ENCODE peak calls at places on chromosome 16, in four cellular contexts. One of them, this sample, is unnamed.
A peak's percentile ranks its signal among the peaks of the same experiment; 100 is the strongest.

GRCh38 chr16:14635394-14636145 is 2.8 kb downstream of the BFAR start:
- DNase-seq in upper lobe of right lung: no peak
- DNase-seq in CD8-positive, alpha-beta T cell: no peak
- DNase-seq in right cardiac atrium: no peak
- DNase-seq in this sample: no peak

GRCh38 chr16:64534180-64534780 is 587.6 kb downstream of the CDH11 start:
- DNase-seq in upper lobe of right lung: no peak
- DNase-seq in CD8-positive, alpha-beta T cell: no peak
- DNase-seq in right cardiac atrium: no peak
- DNase-seq in this sample: no peak

GRCh38 chr16:59210955-59211541 is 476.9 kb upstream of the GOT2 start:
- DNase-seq in upper lobe of right lung: no peak
- DNase-seq in CD8-positive, alpha-beta T cell: no peak
- DNase-seq in right cardiac atrium: peak; percentile 29
- DNase-seq in this sample: no peak

GRCh38 chr16:85180047-85180878 is 68.0 kb upstream of the CIBAR2 start:
- DNase-seq in upper lobe of right lung: no peak
- DNase-seq in CD8-positive, alpha-beta T cell: no peak
- DNase-seq in right cardiac atrium: peak; percentile 4
- DNase-seq in this sample: no peak

GRCh38 chr16:56192971-56193936 is 2.0 kb downstream of the GNAO1 start:
- DNase-seq in upper lobe of right lung: no peak
- DNase-seq in CD8-positive, alpha-beta T cell: no peak
- DNase-seq in right cardiac atrium: peak; percentile 18
- DNase-seq in this sample: no peak

GRCh38 chr16:28098959-28099945 is 35.7 kb upstream of the GSG1L start:
- DNase-seq in upper lobe of right lung: peak; percentile 39
- DNase-seq in CD8-positive, alpha-beta T cell: no peak
- DNase-seq in right cardiac atrium: no peak
- DNase-seq in this sample: no peak

GRCh38 chr16:54718376-54718775 is 212.3 kb upstream of the IRX5 start:
- DNase-seq in upper lobe of right lung: no peak
- DNase-seq in CD8-positive, alpha-beta T cell: no peak
- DNase-seq in right cardiac atrium: no peak
- DNase-seq in this sample: no peak

GRCh38 chr16:66933776-66934137 is 445 bp downstream of the CIAO2B start:
- DNase-seq in upper lobe of right lung: no peak
- DNase-seq in CD8-positive, alpha-beta T cell: no peak
- DNase-seq in right cardiac atrium: no peak
- DNase-seq in this sample: no peak

GRCh38 chr16:17224350-17224749 is 246.4 kb downstream of the XYLT1 start:
- DNase-seq in upper lobe of right lung: no peak
- DNase-seq in CD8-positive, alpha-beta T cell: no peak
- DNase-seq in right cardiac atrium: no peak
- DNase-seq in this sample: no peak
- H3K27ac ChIP-seq in upper lobe of right lung: no peak overlapping the region
- H3K27ac ChIP-seq in CD8-positive, alpha-beta T cell: no peak overlapping the region
- H3K27ac ChIP-seq in right cardiac atrium: no peak overlapping the region
- H3K27ac ChIP-seq in this sample: no peak overlapping the region

GRCh38 chr16:70749006-70749678 is 51.8 kb downstream of the VAC14 start:
- DNase-seq in upper lobe of right lung: no peak
- DNase-seq in CD8-positive, alpha-beta T cell: no peak
- DNase-seq in right cardiac atrium: no peak
- DNase-seq in this sample: no peak

GRCh38 chr16:70745536-70746025 is 55.4 kb downstream of the VAC14 start:
- DNase-seq in upper lobe of right lung: no peak
- DNase-seq in CD8-positive, alpha-beta T cell: no peak
- DNase-seq in right cardiac atrium: no peak
- DNase-seq in this sample: no peak

GRCh38 chr16:70746040-70746707 is 54.8 kb downstream of the VAC14 start:
- DNase-seq in upper lobe of right lung: peak; percentile 88
- DNase-seq in CD8-positive, alpha-beta T cell: no peak
- DNase-seq in right cardiac atrium: peak; percentile 81
- DNase-seq in this sample: no peak

GRCh38 chr16:70747703-70748631 is 53.0 kb downstream of the VAC14 start:
- DNase-seq in upper lobe of right lung: peak; percentile 73
- DNase-seq in CD8-positive, alpha-beta T cell: no peak
- DNase-seq in right cardiac atrium: no peak
- DNase-seq in this sample: no peak

DNA sequence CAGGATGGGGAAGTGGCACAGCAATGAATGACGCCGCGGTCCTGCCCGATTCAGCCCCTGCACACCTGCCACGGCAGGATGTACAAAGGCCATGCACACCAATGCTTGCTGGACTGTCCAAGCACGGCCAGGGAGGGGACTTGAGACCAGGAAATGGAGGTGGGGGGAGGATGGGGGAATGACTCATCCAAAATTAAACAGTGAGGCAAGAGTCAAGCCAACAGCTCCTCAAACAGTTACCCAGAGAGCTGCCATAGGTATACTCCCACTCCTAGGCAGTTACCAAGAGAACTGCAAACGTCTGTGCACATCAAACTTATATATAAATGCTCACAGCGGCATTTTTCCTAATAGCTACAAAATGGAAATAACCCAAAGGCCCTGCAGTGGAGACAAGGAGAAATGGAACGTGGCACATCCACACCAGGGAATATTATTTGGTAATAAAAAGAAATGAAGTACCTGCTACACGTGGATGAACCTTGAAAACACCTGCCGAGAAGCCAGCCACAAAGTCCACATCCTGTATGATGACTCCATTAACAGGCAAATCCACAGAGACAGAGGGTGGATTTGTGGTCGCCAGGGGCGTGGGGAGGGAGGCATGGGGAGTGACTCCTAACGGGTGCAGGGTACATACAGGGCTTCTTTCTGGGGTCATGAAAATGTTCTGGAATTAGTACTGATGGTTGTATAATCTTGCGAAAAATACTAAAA is 54.1 kb downstream of the VAC14 start:
- DNase-seq in upper lobe of right lung: peak; percentile 85
- DNase-seq in CD8-positive, alpha-beta T cell: no peak
- DNase-seq in right cardiac atrium: peak; percentile 69
- DNase-seq in this sample: peak; percentile 85
- H3K4me3 ChIP-seq in upper lobe of right lung: no peak overlapping the region
- H3K4me3 ChIP-seq in CD8-positive, alpha-beta T cell: no peak overlapping the region
- H3K4me3 ChIP-seq in right cardiac atrium: no peak overlapping the region
- H3K4me3 ChIP-seq in this sample: no peak overlapping the region

DNA sequence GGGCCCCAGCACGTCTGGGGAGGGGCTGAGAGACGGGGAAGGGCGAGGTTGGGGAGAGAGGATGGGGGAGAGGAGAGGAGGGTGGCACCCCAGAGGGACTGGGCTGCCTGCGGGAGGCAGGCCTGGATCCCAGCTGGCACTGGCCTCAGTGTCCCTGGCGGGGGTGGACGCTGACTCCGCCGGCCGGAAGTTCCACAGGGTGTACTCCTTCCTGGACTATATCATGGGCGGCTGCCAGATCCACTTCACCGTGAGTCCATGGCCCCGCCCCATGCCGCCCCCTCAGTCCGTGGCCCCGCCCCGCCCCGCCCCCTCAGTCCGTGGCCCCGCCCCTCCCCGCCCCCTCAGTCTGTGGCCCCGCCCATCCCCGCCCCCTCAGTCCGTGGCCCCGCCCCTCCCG is 11.3 kb downstream of the CPNE7 start:
- DNase-seq in upper lobe of right lung: no peak
- DNase-seq in CD8-positive, alpha-beta T cell: no peak
- DNase-seq in right cardiac atrium: peak; percentile 54
- DNase-seq in this sample: peak; percentile 74
- H3K27ac ChIP-seq in upper lobe of right lung: no peak overlapping the region
- H3K27ac ChIP-seq in CD8-positive, alpha-beta T cell: no peak overlapping the region
- H3K27ac ChIP-seq in right cardiac atrium: no peak overlapping the region
- H3K27ac ChIP-seq in this sample: peak overlapping the region; percentile 12

GRCh38 chr16:49854227-49855203 is 1.4 kb downstream of the ZNF423 start:
- DNase-seq in upper lobe of right lung: peak; percentile 71
- DNase-seq in CD8-positive, alpha-beta T cell: no peak
- DNase-seq in right cardiac atrium: peak; percentile 63
- DNase-seq in this sample: no peak
- H3K4me3 ChIP-seq in upper lobe of right lung: peak overlapping the region; percentile 66
- H3K4me3 ChIP-seq in CD8-positive, alpha-beta T cell: peak overlapping the region; percentile 27
- H3K4me3 ChIP-seq in right cardiac atrium: peak overlapping the region; percentile 96
- H3K4me3 ChIP-seq in this sample: peak overlapping the region; percentile 53

GRCh38 chr16:81583893-81584705 is 139.5 kb downstream of the CMIP start:
- DNase-seq in upper lobe of right lung: peak; percentile 78
- DNase-seq in CD8-positive, alpha-beta T cell: no peak
- DNase-seq in right cardiac atrium: no peak
- DNase-seq in this sample: peak; percentile 86
- H3K27ac ChIP-seq in upper lobe of right lung: peak overlapping the region; percentile 76
- H3K27ac ChIP-seq in CD8-positive, alpha-beta T cell: no peak overlapping the region
- H3K27ac ChIP-seq in right cardiac atrium: no peak overlapping the region
- H3K27ac ChIP-seq in this sample: peak overlapping the region; percentile 95

GRCh38 chr16:6019490-6019991 is 921.9 kb upstream of the EEF2KMT start:
- DNase-seq in upper lobe of right lung: no peak
- DNase-seq in CD8-positive, alpha-beta T cell: no peak
- DNase-seq in right cardiac atrium: no peak
- DNase-seq in this sample: no peak

GRCh38 chr16:6020162-6020980 is 922.8 kb upstream of the EEF2KMT start:
- DNase-seq in upper lobe of right lung: no peak
- DNase-seq in CD8-positive, alpha-beta T cell: no peak
- DNase-seq in right cardiac atrium: no peak
- DNase-seq in this sample: no peak

GRCh38 chr16:6021544-6021943 is 923.9 kb upstream of the EEF2KMT start:
- DNase-seq in upper lobe of right lung: no peak
- DNase-seq in CD8-positive, alpha-beta T cell: no peak
- DNase-seq in right cardiac atrium: no peak
- DNase-seq in this sample: no peak

GRCh38 chr16:6016530-6017184 is 919.1 kb upstream of the EEF2KMT start:
- DNase-seq in upper lobe of right lung: no peak
- DNase-seq in CD8-positive, alpha-beta T cell: no peak
- DNase-seq in right cardiac atrium: no peak
- DNase-seq in this sample: no peak

DNA sequence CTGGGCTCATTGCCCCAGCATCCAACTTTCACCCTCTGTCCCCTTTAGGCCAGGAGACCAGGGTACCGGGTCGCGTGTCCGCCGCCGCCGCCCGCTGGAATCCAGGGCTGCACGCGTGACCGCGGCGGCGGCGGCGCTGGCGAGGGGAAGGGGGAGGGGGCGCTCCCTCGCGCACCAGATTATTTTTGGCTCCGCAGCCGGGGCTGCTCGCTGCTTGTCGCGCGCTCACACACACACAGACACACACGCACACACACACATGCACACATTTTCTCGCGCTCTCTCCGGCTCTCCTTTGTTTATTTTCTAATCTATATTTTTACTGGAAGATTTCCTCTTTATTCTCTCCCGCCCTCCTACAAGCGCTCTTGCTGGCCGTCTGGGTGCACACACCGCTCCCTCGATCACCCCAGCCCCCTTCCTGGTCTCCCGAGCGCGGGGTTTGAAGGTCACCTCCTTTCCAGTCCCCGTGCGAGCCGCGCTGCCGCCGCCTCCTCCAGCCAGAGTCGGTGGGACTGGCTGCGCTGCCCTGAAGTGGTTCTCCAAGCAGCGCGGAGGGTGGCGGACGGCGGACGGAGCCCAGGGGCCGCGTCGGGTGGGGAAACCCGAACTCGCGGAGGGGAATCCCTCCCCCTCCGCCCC is 921.4 kb upstream of the EEF2KMT start:
- DNase-seq in upper lobe of right lung: no peak
- DNase-seq in CD8-positive, alpha-beta T cell: no peak
- DNase-seq in right cardiac atrium: no peak
- DNase-seq in this sample: no peak
- H3K4me3 ChIP-seq in upper lobe of right lung: no peak overlapping the region
- H3K4me3 ChIP-seq in CD8-positive, alpha-beta T cell: no peak overlapping the region
- H3K4me3 ChIP-seq in right cardiac atrium: no peak overlapping the region
- H3K4me3 ChIP-seq in this sample: no peak overlapping the region